ENCODE peak calls at places on chromosomes 2 and 18, in five cellular contexts. T, S, P, H and Q are unnamed samples.

GRCh38 chr2:178331474-178332431 is 119.2 kb downstream of the PRKRA start:
- DNase-seq in S (no peak), P (no peak), H (no peak), T (no peak), Q (no peak)

GRCh38 chr2:33673937-33674336 is 74.8 kb upstream of the FAM98A start:
- DNase-seq in S (peak; percentile 27), T (no peak), P (peak; percentile 25), H (no peak), Q (no peak)

GRCh38 chr2:154402138-154402714 is 296.3 kb upstream of the KCNJ3 start:
- DNase-seq in P (peak; percentile 0), T (no peak), H (no peak), S (peak; percentile 39), Q (no peak)

GRCh38 chr2:165016772-165017411 is 61.6 kb upstream of the SLC38A11 start:
- DNase-seq in P (peak; percentile 65), H (no peak), S (peak; percentile 70), T (no peak), Q (no peak)

GRCh38 chr2:197011777-197012641 is 85.5 kb upstream of the PGAP1 start:
- DNase-seq in H (no peak), T (no peak), P (peak; percentile 53), S (peak; percentile 63), Q (no peak)

GRCh38 chr2:234288974-234289455 is 207.9 kb downstream of the ARL4C start:
- DNase-seq in S (peak; percentile 60), P (peak; percentile 41), T (peak; percentile 17), H (peak; percentile 63), Q (peak; percentile 81)

GRCh38 chr2:98348066-98348561 is 1.9 kb downstream of the CNGA3 start:
- DNase-seq in S (peak; percentile 6), H (no peak), T (no peak), P (no peak), Q (no peak)

GRCh38 chr2:43127941-43128561 is 98.4 kb downstream of the ZFP36L2 start:
- DNase-seq in S (no peak), H (no peak), P (no peak), T (no peak), Q (no peak)

GRCh38 chr2:207432471-207432870 is 97.3 kb upstream of the CREB1 start:
- DNase-seq in P (peak; percentile 82), T (no peak), S (peak; percentile 56), H (no peak), Q (no peak)

GRCh38 chr2:239920616-239921365 is 104.4 kb downstream of the NDUFA10 start:
- DNase-seq in P (no peak), T (no peak), S (no peak), H (no peak), Q (no peak)

GRCh38 chr2:241774419-241775222 is 2.0 kb upstream of the GAL3ST2 start:
- DNase-seq in H (no peak), S (peak; percentile 68), T (no peak), P (peak; percentile 79), Q (no peak)

GRCh38 chr2:174705321-174705720 is 59.0 kb downstream of the CHRNA1 start:
- DNase-seq in T (no peak), S (no peak), H (no peak), P (no peak), Q (no peak)

GRCh38 chr2:19038096-19039015 is 320.1 kb downstream of the OSR1 start:
- DNase-seq in P (peak; percentile 83), T (no peak), S (peak; percentile 90), H (no peak), Q (no peak)

GRCh38 chr2:226794751-226795171 is 4.9 kb downstream of the IRS1 start:
- DNase-seq in T (no peak), S (peak; percentile 80), H (no peak), P (peak; percentile 81), Q (no peak)

GRCh38 chr2:114421781-114422180 is 20.7 kb upstream of the DPP10 start:
- DNase-seq in P (no peak), S (no peak), H (no peak), T (no peak), Q (no peak)

GRCh38 chr18:22505136-22505535 is 87.4 kb upstream of the CTAGE1 start:
- DNase-seq in P (peak; percentile 32), S (peak; percentile 40), H (no peak), T (no peak), Q (no peak)

GRCh38 chr2:71800106-71800809 is 346.9 kb downstream of the DYSF start:
- DNase-seq in T (no peak), S (no peak), P (no peak), H (no peak), Q (peak; percentile 39)

GRCh38 chr2:191565647-191566198 is 112.2 kb upstream of the NABP1 start:
- DNase-seq in H (no peak), S (no peak), T (no peak), P (no peak), Q (no peak)

GRCh38 chr18:35026407-35027061 is 14.7 kb upstream of the MAPRE2 start:
- DNase-seq in P (no peak), S (peak; percentile 14), H (no peak), T (no peak), Q (no peak)

GRCh38 chr2:55025082-55025481 is 25.2 kb downstream of the RTN4 start:
- DNase-seq in H (no peak), P (no peak), T (no peak), S (no peak), Q (no peak)

GRCh38 chr2:118784860-118785259 is 62.6 kb downstream of the EN1 start:
- DNase-seq in H (no peak), P (no peak), S (no peak), T (no peak), Q (no peak)

GRCh38 chr2:38215511-38215910 is 139.6 kb upstream of the CYP1B1 start:
- DNase-seq in T (no peak), H (no peak), P (no peak), S (no peak), Q (no peak)

GRCh38 chr2:147663964-147664363 is 180.9 kb upstream of the ACVR2A start:
- DNase-seq in H (no peak), S (no peak), P (no peak), T (no peak), Q (no peak)

DNA sequence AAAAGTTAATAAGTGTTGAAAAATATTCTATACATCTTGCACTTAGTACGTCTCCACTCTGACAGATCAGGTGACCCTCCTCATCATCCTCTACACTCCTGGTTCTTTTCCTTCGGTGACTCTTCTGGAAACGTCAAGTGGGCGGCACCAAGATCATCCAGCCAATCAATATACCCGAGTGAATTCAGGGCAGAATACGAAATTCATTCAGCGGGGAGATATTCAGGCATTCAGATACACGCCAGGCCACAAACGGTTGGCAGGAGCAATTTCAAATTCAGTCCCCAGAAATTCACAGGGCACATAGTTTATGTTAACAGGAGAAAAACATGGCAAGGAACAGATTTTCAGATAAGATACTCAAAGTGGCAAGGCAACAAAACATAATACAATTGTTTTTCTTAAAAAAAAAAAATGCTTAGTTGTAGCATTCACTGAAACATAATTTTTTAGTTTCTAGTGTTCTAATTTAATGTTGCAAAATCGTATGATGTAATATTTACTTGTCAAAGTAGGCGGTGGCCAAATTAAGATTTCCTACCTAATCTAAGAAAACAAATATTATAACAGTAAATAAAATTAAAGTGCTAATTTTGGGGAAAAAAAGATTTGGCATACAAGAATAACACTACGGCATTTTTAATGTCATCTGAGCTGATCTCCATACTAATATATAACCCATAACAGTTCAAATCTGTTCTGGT is 4.2 kb downstream of the CLK1 start:
- DNase-seq in T (no peak), H (no peak), P (no peak), S (peak; percentile 74), Q (no peak)
- TF ChIP-seq CTCF in T (no peak), H (no peak), P (no peak), S (no peak), Q (no peak)

GRCh38 chr18:77108001-77108692 is 24.4 kb downstream of the MBP start:
- DNase-seq in P (peak; percentile 92), H (no peak), S (peak; percentile 85), T (no peak), Q (no peak)

GRCh38 chr18:77106331-77106730 is 26.3 kb downstream of the MBP start:
- DNase-seq in S (no peak), T (no peak), H (peak; percentile 68), P (no peak), Q (no peak)

GRCh38 chr18:77108821-77109692 is 23.5 kb downstream of the MBP start:
- DNase-seq in S (no peak), H (no peak), T (no peak), P (no peak), Q (no peak)

GRCh38 chr18:77105680-77106079 is 26.9 kb downstream of the MBP start:
- DNase-seq in S (no peak), H (no peak), T (no peak), P (no peak), Q (no peak)

DNA sequence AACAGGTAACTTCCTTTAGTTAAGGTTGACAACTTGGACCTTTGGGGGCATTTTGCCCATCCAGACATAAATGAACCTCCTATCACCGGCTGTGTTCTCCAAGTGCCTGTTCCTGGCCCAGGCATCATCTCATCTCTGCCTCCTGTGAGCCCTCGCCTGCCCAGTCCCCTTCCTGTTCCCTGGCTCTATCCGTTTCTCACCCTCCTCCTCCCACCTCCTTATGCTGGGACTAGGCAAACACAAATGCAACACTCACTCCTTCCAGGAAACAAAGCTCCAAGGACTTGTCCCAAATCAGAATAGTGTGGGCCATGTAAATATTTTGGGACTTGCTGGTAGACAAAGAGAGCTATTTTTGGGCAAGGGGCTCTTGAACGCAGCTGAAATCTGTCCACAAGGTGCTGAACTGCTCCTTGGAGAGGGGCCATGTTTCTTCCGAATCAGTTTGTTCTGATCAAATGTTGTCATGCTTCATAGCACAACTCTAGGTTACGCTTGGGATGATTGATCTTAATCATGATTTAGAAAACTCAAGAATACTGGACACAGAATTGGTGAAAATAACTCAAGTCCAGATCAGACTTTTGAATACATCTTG is 25.3 kb downstream of the MBP start:
- DNase-seq in T (no peak), H (no peak), P (no peak), S (peak; percentile 28), Q (no peak)
- TF ChIP-seq CTCF in T (no peak), H (no peak), P (no peak), S (no peak), Q (no peak)

GRCh38 chr18:7272268-7273049 is 41.6 kb downstream of the LRRC30 start:
- DNase-seq in T (no peak), S (peak; percentile 87), P (peak; percentile 61), H (no peak), Q (no peak)
- TF ChIP-seq CTCF in T (peak; percentile 57), S (peak; percentile 53), P (peak; percentile 57), H (no peak), Q (peak; percentile 55)

GRCh38 chr18:37334494-37335125 is 231.0 kb downstream of the CELF4 start:
- DNase-seq in H (no peak), T (no peak), S (peak; percentile 4), P (peak; percentile 46), Q (no peak)

GRCh38 chr18:37336568-37337285 is 228.9 kb downstream of the CELF4 start:
- DNase-seq in H (no peak), T (no peak), P (no peak), S (no peak), Q (no peak)

GRCh38 chr18:37332764-37333420 is 232.7 kb downstream of the CELF4 start:
- DNase-seq in P (no peak), T (no peak), H (no peak), S (no peak), Q (no peak)

GRCh38 chr18:37339701-37340215 is 225.8 kb downstream of the CELF4 start:
- DNase-seq in S (no peak), T (no peak), P (no peak), H (no peak), Q (no peak)

DNA sequence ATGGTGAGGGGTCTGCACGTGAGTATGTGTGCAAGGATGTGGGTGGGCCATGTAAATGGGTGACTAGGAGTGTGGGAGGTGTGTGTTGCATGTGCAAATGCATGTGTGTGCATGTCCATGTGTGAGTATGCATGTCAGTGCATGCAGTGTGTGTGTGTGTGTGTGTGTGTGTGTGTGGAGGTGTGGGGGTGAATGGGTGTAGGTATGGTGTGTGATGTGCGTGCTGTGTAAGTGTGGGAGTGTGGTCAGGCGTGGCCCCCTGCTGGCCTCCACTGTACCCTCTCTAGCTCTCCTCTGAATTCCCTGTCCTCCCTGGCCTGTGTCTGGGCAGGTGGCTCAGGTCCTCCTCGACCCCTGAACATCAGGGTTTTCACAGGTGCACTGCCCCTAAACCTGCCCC is 230.3 kb downstream of the CELF4 start:
- DNase-seq in S (no peak), T (no peak), H (no peak), P (no peak), Q (no peak)
- TF ChIP-seq CTCF in S (no peak), T (no peak), H (no peak), P (peak; percentile 13), Q (no peak)